ENCODE peak calls at places on chromosomes 11 and 22, in ten cellular contexts. One of them, this sample, is unnamed.

GRCh38 chr11:67545280-67545679 is 22.0 kb upstream of the CABP2 start:
- DNase-seq in HEK293T: peak
- DNase-seq in cardiac muscle cell: peak
- DNase-seq in stimulated activated CD4-positive, alpha-beta T cell treated with anti-CD3 and anti-CD28 coated beads, Interleukin-15, amount 100 ng/mL, for 48 hours: no peak
- DNase-seq in PC-3: no peak
- DNase-seq in activated CD4-positive, CD25-positive, alpha-beta regulatory T cell treated with anti-CD3 and anti-CD28 coated beads, Interleukin-2, amount 50 U/mL, for 16 hours: no peak
- DNase-seq in activated gamma-delta T cell treated with Interleukin-2 at 50 U/mL for 16 hours: no peak
- DNase-seq in midbrain: no peak
- DNase-seq in kidney glomerular epithelial cell: no peak
- DNase-seq in endothelial cell of umbilical vein: no peak
- DNase-seq in this sample: no peak

GRCh38 chr11:83070044-83070877 is 1.4 kb downstream of the RAB30 start:
- DNase-seq in cardiac muscle cell: no peak
- DNase-seq in midbrain: peak
- DNase-seq in activated gamma-delta T cell treated with Interleukin-2 at 50 U/mL for 16 hours: no peak
- DNase-seq in PC-3: peak
- DNase-seq in activated CD4-positive, CD25-positive, alpha-beta regulatory T cell treated with anti-CD3 and anti-CD28 coated beads, Interleukin-2, amount 50 U/mL, for 16 hours: no peak
- DNase-seq in endothelial cell of umbilical vein: peak
- DNase-seq in kidney glomerular epithelial cell: peak
- DNase-seq in stimulated activated CD4-positive, alpha-beta T cell treated with anti-CD3 and anti-CD28 coated beads, Interleukin-15, amount 100 ng/mL, for 48 hours: no peak
- DNase-seq in HEK293T: no peak
- DNase-seq in this sample: no peak

GRCh38 chr11:34825670-34826383 is 90.4 kb downstream of the APIP start:
- DNase-seq in activated CD4-positive, CD25-positive, alpha-beta regulatory T cell treated with anti-CD3 and anti-CD28 coated beads, Interleukin-2, amount 50 U/mL, for 16 hours: no peak
- DNase-seq in stimulated activated CD4-positive, alpha-beta T cell treated with anti-CD3 and anti-CD28 coated beads, Interleukin-15, amount 100 ng/mL, for 48 hours: no peak
- DNase-seq in activated gamma-delta T cell treated with Interleukin-2 at 50 U/mL for 16 hours: no peak
- DNase-seq in kidney glomerular epithelial cell: no peak
- DNase-seq in midbrain: peak
- DNase-seq in cardiac muscle cell: no peak
- DNase-seq in HEK293T: no peak
- DNase-seq in endothelial cell of umbilical vein: no peak
- DNase-seq in PC-3: peak
- DNase-seq in this sample: no peak

GRCh38 chr22:21000215-21000986 is 1.5 kb downstream of the THAP7 start:
- DNase-seq in PC-3: peak
- DNase-seq in cardiac muscle cell: no peak
- DNase-seq in activated CD4-positive, CD25-positive, alpha-beta regulatory T cell treated with anti-CD3 and anti-CD28 coated beads, Interleukin-2, amount 50 U/mL, for 16 hours: no peak
- DNase-seq in endothelial cell of umbilical vein: no peak
- DNase-seq in kidney glomerular epithelial cell: no peak
- DNase-seq in stimulated activated CD4-positive, alpha-beta T cell treated with anti-CD3 and anti-CD28 coated beads, Interleukin-15, amount 100 ng/mL, for 48 hours: no peak
- DNase-seq in midbrain: no peak
- DNase-seq in activated gamma-delta T cell treated with Interleukin-2 at 50 U/mL for 16 hours: no peak
- DNase-seq in HEK293T: no peak
- DNase-seq in this sample: no peak

GRCh38 chr22:25845985-25846745 is 104.2 kb downstream of the MYO18B start:
- DNase-seq in activated CD4-positive, CD25-positive, alpha-beta regulatory T cell treated with anti-CD3 and anti-CD28 coated beads, Interleukin-2, amount 50 U/mL, for 16 hours: no peak
- DNase-seq in HEK293T: no peak
- DNase-seq in cardiac muscle cell: no peak
- DNase-seq in activated gamma-delta T cell treated with Interleukin-2 at 50 U/mL for 16 hours: no peak
- DNase-seq in stimulated activated CD4-positive, alpha-beta T cell treated with anti-CD3 and anti-CD28 coated beads, Interleukin-15, amount 100 ng/mL, for 48 hours: no peak
- DNase-seq in PC-3: no peak
- DNase-seq in kidney glomerular epithelial cell: no peak
- DNase-seq in endothelial cell of umbilical vein: no peak
- DNase-seq in midbrain: no peak
- DNase-seq in this sample: no peak

GRCh38 chr22:28832731-28833130 is 32.4 kb upstream of the XBP1 start:
- DNase-seq in kidney glomerular epithelial cell: no peak
- DNase-seq in HEK293T: no peak
- DNase-seq in stimulated activated CD4-positive, alpha-beta T cell treated with anti-CD3 and anti-CD28 coated beads, Interleukin-15, amount 100 ng/mL, for 48 hours: no peak
- DNase-seq in midbrain: no peak
- DNase-seq in endothelial cell of umbilical vein: no peak
- DNase-seq in cardiac muscle cell: no peak
- DNase-seq in activated CD4-positive, CD25-positive, alpha-beta regulatory T cell treated with anti-CD3 and anti-CD28 coated beads, Interleukin-2, amount 50 U/mL, for 16 hours: no peak
- DNase-seq in activated gamma-delta T cell treated with Interleukin-2 at 50 U/mL for 16 hours: no peak
- DNase-seq in PC-3: no peak
- DNase-seq in this sample: no peak

GRCh38 chr11:12269104-12269441 is 108.3 kb upstream of the PARVA start:
- DNase-seq in HEK293T: no peak
- DNase-seq in stimulated activated CD4-positive, alpha-beta T cell treated with anti-CD3 and anti-CD28 coated beads, Interleukin-15, amount 100 ng/mL, for 48 hours: no peak
- DNase-seq in midbrain: no peak
- DNase-seq in endothelial cell of umbilical vein: peak
- DNase-seq in activated gamma-delta T cell treated with Interleukin-2 at 50 U/mL for 16 hours: no peak
- DNase-seq in kidney glomerular epithelial cell: peak
- DNase-seq in cardiac muscle cell: no peak
- DNase-seq in activated CD4-positive, CD25-positive, alpha-beta regulatory T cell treated with anti-CD3 and anti-CD28 coated beads, Interleukin-2, amount 50 U/mL, for 16 hours: no peak
- DNase-seq in PC-3: peak
- DNase-seq in this sample: no peak

GRCh38 chr22:37425369-37425768 is 1.9 kb downstream of the ELFN2 start:
- DNase-seq in stimulated activated CD4-positive, alpha-beta T cell treated with anti-CD3 and anti-CD28 coated beads, Interleukin-15, amount 100 ng/mL, for 48 hours: no peak
- DNase-seq in endothelial cell of umbilical vein: no peak
- DNase-seq in kidney glomerular epithelial cell: no peak
- DNase-seq in HEK293T: no peak
- DNase-seq in activated gamma-delta T cell treated with Interleukin-2 at 50 U/mL for 16 hours: no peak
- DNase-seq in PC-3: no peak
- DNase-seq in activated CD4-positive, CD25-positive, alpha-beta regulatory T cell treated with anti-CD3 and anti-CD28 coated beads, Interleukin-2, amount 50 U/mL, for 16 hours: no peak
- DNase-seq in cardiac muscle cell: no peak
- DNase-seq in midbrain: no peak
- DNase-seq in this sample: no peak

GRCh38 chr22:26975381-26975780 is 318.0 kb downstream of the MIAT start:
- DNase-seq in midbrain: no peak
- DNase-seq in cardiac muscle cell: no peak
- DNase-seq in PC-3: no peak
- DNase-seq in activated CD4-positive, CD25-positive, alpha-beta regulatory T cell treated with anti-CD3 and anti-CD28 coated beads, Interleukin-2, amount 50 U/mL, for 16 hours: no peak
- DNase-seq in stimulated activated CD4-positive, alpha-beta T cell treated with anti-CD3 and anti-CD28 coated beads, Interleukin-15, amount 100 ng/mL, for 48 hours: no peak
- DNase-seq in activated gamma-delta T cell treated with Interleukin-2 at 50 U/mL for 16 hours: no peak
- DNase-seq in HEK293T: no peak
- DNase-seq in endothelial cell of umbilical vein: no peak
- DNase-seq in kidney glomerular epithelial cell: peak
- DNase-seq in this sample: no peak

GRCh38 chr11:64224151-64224890 is 1.7 kb downstream of the TRPT1 start:
- DNase-seq in PC-3: peak
- DNase-seq in endothelial cell of umbilical vein: no peak
- DNase-seq in activated CD4-positive, CD25-positive, alpha-beta regulatory T cell treated with anti-CD3 and anti-CD28 coated beads, Interleukin-2, amount 50 U/mL, for 16 hours: no peak
- DNase-seq in HEK293T: no peak
- DNase-seq in stimulated activated CD4-positive, alpha-beta T cell treated with anti-CD3 and anti-CD28 coated beads, Interleukin-15, amount 100 ng/mL, for 48 hours: no peak
- DNase-seq in activated gamma-delta T cell treated with Interleukin-2 at 50 U/mL for 16 hours: no peak
- DNase-seq in midbrain: no peak
- DNase-seq in kidney glomerular epithelial cell: no peak
- DNase-seq in cardiac muscle cell: no peak
- DNase-seq in this sample: peak

This sample was measured in activated naive CD4-positive, alpha-beta T cell treated with anti-CD3 and anti-CD28 coated beads, Interleukin-2, amount 50 U/mL, for 16 hours.